ENCODE peak calls at places on chromosomes 11 and 22, in ten cellular contexts. I, D, R, Z, H, X, F, W, V and O are unnamed samples.

GRCh38 chr22:24588370-24588755 is 4.5 kb downstream of the LRRC75B start:
- DNase-seq in I (no peak), D (no peak), R (no peak), Z (peak; percentile 52), H (no peak), X (peak; percentile 78), F (no peak), W (no peak), V (peak; percentile 68), O (no peak)

GRCh38 chr22:44630826-44631225 is 71.2 kb upstream of the PRR5 start:
- DNase-seq in I (no peak), D (no peak), R (no peak), Z (no peak), H (no peak), X (no peak), F (no peak), W (no peak), V (no peak), O (no peak)

GRCh38 chr22:43329061-43329460 is 14.1 kb downstream of the SCUBE1 start:
- DNase-seq in I (no peak), D (no peak), R (no peak), Z (no peak), H (no peak), X (no peak), F (no peak), W (no peak), V (no peak), O (no peak)

GRCh38 chr11:28616566-28616965 is 508.4 kb downstream of the METTL15 start:
- DNase-seq in I (no peak), D (no peak), R (no peak), Z (no peak), H (no peak), X (no peak), F (no peak), W (no peak), V (no peak), O (no peak)

GRCh38 chr11:71504526-71504925 is 22.5 kb upstream of the KRTAP5-7 start:
- DNase-seq in I (no peak), D (no peak), R (no peak), Z (no peak), H (no peak), X (no peak), F (peak; percentile 39), W (no peak), V (no peak), O (no peak)

GRCh38 chr11:9717719-9718118 is 53.8 kb downstream of the SWAP70 start:
- DNase-seq in I (no peak), D (no peak), R (no peak), Z (no peak), H (no peak), X (no peak), F (no peak), W (no peak), V (peak; percentile 5), O (no peak)

GRCh38 chr11:66848671-66849500 is 5.6 kb downstream of the RCE1 start:
- DNase-seq in I (no peak), D (no peak), R (no peak), Z (no peak), H (peak; percentile 43), X (peak; percentile 10), F (peak; percentile 51), W (no peak), V (peak; percentile 16), O (no peak)

GRCh38 chr11:60924110-60924905 is at the start of gene TMEM132A:
- DNase-seq in I (peak; percentile 63), D (peak; percentile 62), R (no peak), Z (peak; percentile 71), H (no peak), X (peak; percentile 82), F (peak; percentile 84), W (peak; percentile 74), V (peak; percentile 99), O (peak; percentile 48)

GRCh38 chr22:38610234-38610633 is 40.3 kb upstream of the DMC1 start:
- DNase-seq in I (no peak), D (no peak), R (no peak), Z (no peak), H (no peak), X (no peak), F (no peak), W (no peak), V (no peak), O (no peak)

GRCh38 chr11:133928628-133929059 is 28.1 kb downstream of the IGSF9B start:
- DNase-seq in I (no peak), D (no peak), R (no peak), Z (peak; percentile 63), H (peak; percentile 60), X (peak; percentile 30), F (no peak), W (no peak), V (peak; percentile 81), O (no peak)

GRCh38 chr22:38506118-38506962 is at the start of gene DDX17:
- DNase-seq in I (peak; percentile 94), D (peak; percentile 89), R (peak; percentile 93), Z (peak; percentile 97), H (peak; percentile 96), X (peak; percentile 96), F (peak; percentile 95), W (peak; percentile 95), V (peak; percentile 86), O (peak; percentile 96)

GRCh38 chr11:128021304-128022006 is 565.9 kb downstream of the ETS1 start:
- DNase-seq in I (no peak), D (no peak), R (no peak), Z (peak; percentile 48), H (no peak), X (no peak), F (no peak), W (no peak), V (peak; percentile 52), O (no peak)
- TF ChIP-seq CTCF in I (no peak), D (peak; percentile 60), R (no peak), Z (peak; percentile 62), H (no peak), X (no peak), F (peak; percentile 18), W (no peak), V (peak; percentile 51), O (no peak)

DNA sequence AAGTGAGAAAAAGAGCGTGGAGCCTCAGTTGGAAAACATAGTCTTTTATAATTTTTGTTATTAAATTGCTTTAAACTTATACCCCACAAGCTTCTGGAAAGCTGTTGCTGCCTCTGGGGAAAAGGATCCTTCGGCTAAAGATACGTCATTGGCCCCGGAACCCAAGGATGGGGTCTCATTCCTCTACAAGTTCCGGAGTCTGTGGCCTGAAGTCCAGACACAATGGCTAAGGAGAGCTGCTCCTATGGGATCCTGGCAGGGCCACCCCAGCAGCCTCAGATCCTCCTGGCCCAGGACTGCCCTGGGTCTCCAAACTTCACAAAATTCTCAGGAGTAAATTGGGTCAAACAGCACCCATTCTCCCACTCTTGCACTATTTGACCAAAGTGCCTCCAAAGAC is 5.9 kb downstream of the WT1 start:
- DNase-seq in I (no peak), D (no peak), R (no peak), Z (no peak), H (no peak), X (no peak), F (no peak), W (no peak), V (peak; percentile 14), O (no peak)
- H3K36me3 ChIP-seq in I (no peaks in the 10 kb centered on the region), D (no peaks in the 10 kb centered on the region), R (no peaks in the 10 kb centered on the region), Z (no peaks in the 10 kb centered on the region), H (no peaks in the 10 kb centered on the region), X (no peaks in the 10 kb centered on the region), F (no peaks in the 10 kb centered on the region), W (no peaks in the 10 kb centered on the region), V (no peaks in the 10 kb centered on the region), O (no peaks in the 10 kb centered on the region)

DNA sequence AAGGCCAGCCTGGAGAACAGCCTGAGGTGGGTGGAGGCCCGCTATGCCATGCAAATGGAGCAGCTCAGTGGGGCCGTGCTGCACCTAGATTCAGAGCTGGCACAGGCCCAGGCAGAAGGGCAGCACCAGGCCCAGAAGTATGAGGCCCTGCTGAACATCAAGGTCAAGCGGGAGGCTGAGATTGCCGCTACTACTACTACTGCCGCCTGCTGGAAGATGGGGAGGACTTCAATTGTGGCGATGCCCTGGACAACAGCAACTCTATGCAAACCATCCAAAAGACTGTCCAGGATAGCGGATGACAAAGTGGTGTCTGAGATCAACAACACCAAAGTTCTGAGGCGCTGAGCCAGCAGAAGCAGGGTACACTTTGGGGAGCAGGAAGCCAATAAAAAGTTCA is 3.1 kb upstream of the TMEM218 start:
- DNase-seq in I (no peak), D (no peak), R (no peak), Z (no peak), H (no peak), X (no peak), F (no peak), W (no peak), V (no peak), O (no peak)
- TF ChIP-seq CTCF in I (no peak), D (peak; percentile 42), R (no peak), Z (peak; percentile 12), H (no peak), X (no peak), F (no peak), W (no peak), V (no peak), O (no peak)

DNA sequence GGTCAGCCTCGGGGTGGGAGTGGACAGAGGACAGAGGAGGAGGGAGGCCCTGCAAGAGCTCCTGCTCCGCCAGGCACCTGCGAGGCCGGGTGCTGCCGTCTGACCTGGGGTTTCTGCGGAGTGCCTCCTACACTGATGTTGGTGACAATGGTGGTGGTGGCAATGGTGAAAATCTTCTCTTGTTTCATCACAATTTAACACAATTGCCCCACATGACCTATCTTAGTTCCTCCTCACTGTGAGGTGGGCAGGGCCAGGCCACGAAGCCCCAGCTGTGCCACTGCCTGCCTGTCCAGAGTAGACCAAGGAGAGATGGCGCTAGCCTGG is 10.0 kb downstream of the CSF2RB start:
- DNase-seq in I (no peak), D (no peak), R (no peak), Z (no peak), H (peak; percentile 38), X (no peak), F (no peak), W (no peak), V (no peak), O (no peak)
- H3K36me3 ChIP-seq in I (no peaks in the 10 kb centered on the region), D (no peaks in the 10 kb centered on the region), R (no peaks in the 10 kb centered on the region), Z (no peaks in the 10 kb centered on the region), H (no peaks in the 10 kb centered on the region), X (peaks cover 10% of the 10 kb centered on the region), F (no peaks in the 10 kb centered on the region), W (no peaks in the 10 kb centered on the region), V (no peaks in the 10 kb centered on the region), O (peaks cover 21% of the 10 kb centered on the region)

GRCh38 chr11:1807628-1807995 is 27.2 kb upstream of the SYT8 start:
- DNase-seq in I (no peak), D (no peak), R (no peak), Z (no peak), H (no peak), X (no peak), F (no peak), W (no peak), V (no peak), O (no peak)
- TF ChIP-seq CTCF in I (no peak), D (peak; percentile 26), R (no peak), Z (no peak), H (no peak), X (no peak), F (no peak), W (no peak), V (no peak), O (no peak)

GRCh38 chr11:47489395-47489755 is 40.4 kb upstream of the RAPSN start:
- DNase-seq in I (no peak), D (no peak), R (no peak), Z (no peak), H (no peak), X (no peak), F (no peak), W (no peak), V (no peak), O (no peak)
- H3K36me3 ChIP-seq in I (no peaks in the 10 kb centered on the region), D (peaks cover 27% of the 10 kb centered on the region), R (peaks cover 23% of the 10 kb centered on the region), Z (peaks cover 24% of the 10 kb centered on the region), H (no peaks in the 10 kb centered on the region), X (peaks cover 37% of the 10 kb centered on the region), F (peaks cover 32% of the 10 kb centered on the region), W (peaks cover 23% of the 10 kb centered on the region), V (peaks cover 50% of the 10 kb centered on the region), O (peaks cover 21% of the 10 kb centered on the region)